ENCODE peak calls at places on chromosome 6, in eight cellular contexts. One of them, this sample, is unnamed.

GRCh38 chr6:42390228-42390934 is 61.3 kb downstream of the TRERF1 start:
- DNase-seq in GM20000: peak
- DNase-seq in hepatocyte: no peak
- DNase-seq in upper lobe of right lung: no peak
- DNase-seq in astrocyte: no peak
- DNase-seq in body of pancreas: no peak
- DNase-seq in A549: no peak
- DNase-seq in WTC11: no peak
- DNase-seq in this sample: no peak

GRCh38 chr6:40389176-40389767 is 197.9 kb downstream of the LRFN2 start:
- DNase-seq in GM20000: no peak
- DNase-seq in hepatocyte: no peak
- DNase-seq in upper lobe of right lung: no peak
- DNase-seq in astrocyte: no peak
- DNase-seq in body of pancreas: no peak
- DNase-seq in A549: no peak
- DNase-seq in WTC11: no peak
- DNase-seq in this sample: no peak

GRCh38 chr6:45728674-45729073 is 287.0 kb downstream of the CLIC5 start:
- DNase-seq in GM20000: no peak
- DNase-seq in hepatocyte: no peak
- DNase-seq in upper lobe of right lung: no peak
- DNase-seq in astrocyte: peak
- DNase-seq in body of pancreas: no peak
- DNase-seq in A549: no peak
- DNase-seq in WTC11: no peak
- DNase-seq in this sample: no peak

GRCh38 chr6:108804976-108805375 is 43.2 kb upstream of the ARMC2 start:
- DNase-seq in GM20000: no peak
- DNase-seq in hepatocyte: no peak
- DNase-seq in upper lobe of right lung: no peak
- DNase-seq in astrocyte: no peak
- DNase-seq in body of pancreas: no peak
- DNase-seq in A549: no peak
- DNase-seq in WTC11: no peak
- DNase-seq in this sample: no peak

GRCh38 chr6:13071946-13072345 is 256.4 kb downstream of the TBC1D7 start:
- DNase-seq in GM20000: no peak
- DNase-seq in hepatocyte: no peak
- DNase-seq in upper lobe of right lung: no peak
- DNase-seq in astrocyte: no peak
- DNase-seq in body of pancreas: no peak
- DNase-seq in A549: no peak
- DNase-seq in WTC11: no peak
- DNase-seq in this sample: no peak

GRCh38 chr6:148514091-148514850 is 171.6 kb downstream of the SASH1 start:
- DNase-seq in GM20000: no peak
- DNase-seq in hepatocyte: no peak
- DNase-seq in upper lobe of right lung: no peak
- DNase-seq in astrocyte: no peak
- DNase-seq in body of pancreas: no peak
- DNase-seq in A549: no peak
- DNase-seq in WTC11: no peak
- DNase-seq in this sample: no peak

GRCh38 chr6:140979642-140980091 is 1153.1 kb upstream of the GJE1 start:
- DNase-seq in GM20000: no peak
- DNase-seq in hepatocyte: peak
- DNase-seq in upper lobe of right lung: no peak
- DNase-seq in astrocyte: peak
- DNase-seq in body of pancreas: peak
- DNase-seq in A549: no peak
- DNase-seq in WTC11: no peak
- DNase-seq in this sample: no peak

GRCh38 chr6:19587238-19587942 is 249.8 kb upstream of the ID4 start:
- DNase-seq in GM20000: no peak
- DNase-seq in hepatocyte: no peak
- DNase-seq in upper lobe of right lung: no peak
- DNase-seq in astrocyte: no peak
- DNase-seq in body of pancreas: no peak
- DNase-seq in A549: no peak
- DNase-seq in WTC11: no peak
- DNase-seq in this sample: no peak

GRCh38 chr6:9095671-9096260 is 660.4 kb upstream of the SLC35B3 start:
- DNase-seq in GM20000: no peak
- DNase-seq in hepatocyte: no peak
- DNase-seq in upper lobe of right lung: no peak
- DNase-seq in astrocyte: no peak
- DNase-seq in body of pancreas: no peak
- DNase-seq in A549: no peak
- DNase-seq in WTC11: no peak
- DNase-seq in this sample: no peak

GRCh38 chr6:43246301-43247114 is 3.2 kb downstream of the TTBK1 start:
- DNase-seq in GM20000: peak
- DNase-seq in hepatocyte: peak
- DNase-seq in upper lobe of right lung: peak
- DNase-seq in astrocyte: no peak
- DNase-seq in body of pancreas: peak
- DNase-seq in A549: no peak
- DNase-seq in WTC11: peak
- DNase-seq in this sample: peak

GRCh38 chr6:138824482-138825134 is 28.7 kb downstream of the ECT2L start:
- DNase-seq in GM20000: no peak
- DNase-seq in hepatocyte: no peak
- DNase-seq in upper lobe of right lung: no peak
- DNase-seq in astrocyte: peak
- DNase-seq in body of pancreas: no peak
- DNase-seq in A549: no peak
- DNase-seq in WTC11: no peak
- DNase-seq in this sample: no peak

GRCh38 chr6:78513856-78514255 is 353.5 kb upstream of the IRAK1BP1 start:
- DNase-seq in GM20000: peak
- DNase-seq in hepatocyte: no peak
- DNase-seq in upper lobe of right lung: no peak
- DNase-seq in astrocyte: no peak
- DNase-seq in body of pancreas: no peak
- DNase-seq in A549: no peak
- DNase-seq in WTC11: no peak
- DNase-seq in this sample: no peak

GRCh38 chr6:138454976-138455706 is 44.2 kb downstream of the NHSL1 start:
- DNase-seq in GM20000: no peak
- DNase-seq in hepatocyte: no peak
- DNase-seq in upper lobe of right lung: peak
- DNase-seq in astrocyte: peak
- DNase-seq in body of pancreas: peak
- DNase-seq in A549: peak
- DNase-seq in WTC11: peak
- DNase-seq in this sample: no peak

GRCh38 chr6:27894839-27895762 is 17.1 kb downstream of the OR2B2 start:
- DNase-seq in GM20000: peak
- DNase-seq in hepatocyte: peak
- DNase-seq in upper lobe of right lung: no peak
- DNase-seq in astrocyte: peak
- DNase-seq in body of pancreas: peak
- DNase-seq in A549: peak
- DNase-seq in WTC11: no peak
- DNase-seq in this sample: peak

GRCh38 chr6:16318538-16318937 is 80.2 kb downstream of the GMPR start:
- DNase-seq in GM20000: no peak
- DNase-seq in hepatocyte: no peak
- DNase-seq in upper lobe of right lung: no peak
- DNase-seq in astrocyte: peak
- DNase-seq in body of pancreas: no peak
- DNase-seq in A549: no peak
- DNase-seq in WTC11: no peak
- DNase-seq in this sample: no peak

GRCh38 chr6:162032620-162033019 is 694.9 kb downstream of the PRKN start:
- DNase-seq in GM20000: no peak
- DNase-seq in hepatocyte: no peak
- DNase-seq in upper lobe of right lung: no peak
- DNase-seq in astrocyte: peak
- DNase-seq in body of pancreas: no peak
- DNase-seq in A549: no peak
- DNase-seq in WTC11: no peak
- DNase-seq in this sample: no peak

GRCh38 chr6:47952640-47953039 is 158.4 kb downstream of the PTCHD4 start:
- DNase-seq in GM20000: no peak
- DNase-seq in hepatocyte: no peak
- DNase-seq in upper lobe of right lung: no peak
- DNase-seq in astrocyte: no peak
- DNase-seq in body of pancreas: no peak
- DNase-seq in A549: no peak
- DNase-seq in WTC11: no peak
- DNase-seq in this sample: no peak

GRCh38 chr6:91626935-91627334 is 1040.1 kb upstream of the MAP3K7 start:
- DNase-seq in GM20000: no peak
- DNase-seq in hepatocyte: no peak
- DNase-seq in upper lobe of right lung: no peak
- DNase-seq in astrocyte: peak
- DNase-seq in body of pancreas: no peak
- DNase-seq in A549: no peak
- DNase-seq in WTC11: no peak
- DNase-seq in this sample: peak

GRCh38 chr6:5112065-5112799 is 27.1 kb downstream of the PPP1R3G start:
- DNase-seq in GM20000: no peak
- DNase-seq in hepatocyte: no peak
- DNase-seq in upper lobe of right lung: no peak
- DNase-seq in astrocyte: peak
- DNase-seq in body of pancreas: no peak
- DNase-seq in A549: peak
- DNase-seq in WTC11: no peak
- DNase-seq in this sample: no peak

GRCh38 chr6:116945809-116946208 is 68.8 kb downstream of the RFX6 start:
- DNase-seq in GM20000: no peak
- DNase-seq in hepatocyte: peak
- DNase-seq in upper lobe of right lung: no peak
- DNase-seq in astrocyte: peak
- DNase-seq in body of pancreas: no peak
- DNase-seq in A549: no peak
- DNase-seq in WTC11: no peak
- DNase-seq in this sample: peak

GRCh38 chr6:61538765-61539164 is 747.3 kb downstream of the KHDRBS2 start:
- DNase-seq in GM20000: no peak
- DNase-seq in hepatocyte: no peak
- DNase-seq in upper lobe of right lung: no peak
- DNase-seq in astrocyte: no peak
- DNase-seq in body of pancreas: no peak
- DNase-seq in A549: no peak
- DNase-seq in WTC11: no peak
- DNase-seq in this sample: no peak

GRCh38 chr6:89007209-89008001 is 44.0 kb upstream of the RNGTT start:
- DNase-seq in GM20000: no peak
- DNase-seq in hepatocyte: peak
- DNase-seq in upper lobe of right lung: no peak
- DNase-seq in astrocyte: no peak
- DNase-seq in body of pancreas: no peak
- DNase-seq in A549: no peak
- DNase-seq in WTC11: no peak
- DNase-seq in this sample: no peak

DNA sequence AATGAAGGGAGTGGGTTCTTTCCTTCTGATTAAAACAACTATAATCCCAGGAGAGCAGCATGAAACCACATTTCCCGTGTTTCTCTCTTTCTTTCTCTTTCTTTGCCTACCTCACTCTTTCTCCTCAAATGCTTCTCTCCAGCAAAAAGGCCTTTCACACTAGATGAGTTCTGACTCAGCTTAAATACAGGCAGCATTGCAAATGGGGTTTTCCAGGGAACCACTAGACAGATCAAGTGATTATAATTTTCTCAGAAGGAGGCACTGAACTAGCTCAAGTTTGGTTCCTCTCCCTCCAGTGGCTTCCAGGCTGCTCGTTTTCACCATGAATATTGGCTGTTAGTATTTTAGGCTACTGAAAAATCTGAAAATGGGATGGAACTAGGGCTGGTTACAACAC is 260.1 kb downstream of the MMUT start:
- DNase-seq in GM20000: no peak
- DNase-seq in hepatocyte: no peak
- DNase-seq in upper lobe of right lung: no peak
- DNase-seq in astrocyte: no peak
- DNase-seq in body of pancreas: no peak
- DNase-seq in A549: no peak
- DNase-seq in WTC11: no peak
- DNase-seq in this sample: no peak
- TF ChIP-seq CTCF in GM20000: no peak
- TF ChIP-seq CTCF in hepatocyte: no peak
- TF ChIP-seq CTCF in upper lobe of right lung: no peak
- TF ChIP-seq CTCF in astrocyte: no peak
- TF ChIP-seq CTCF in body of pancreas: no peak
- TF ChIP-seq CTCF in A549: no peak
- TF ChIP-seq CTCF in WTC11: no peak
- TF ChIP-seq CTCF in this sample: no peak

GRCh38 chr6:62891065-62891647 is 320.1 kb upstream of the FKBP1C start:
- DNase-seq in GM20000: peak
- DNase-seq in hepatocyte: peak
- DNase-seq in upper lobe of right lung: no peak
- DNase-seq in astrocyte: no peak
- DNase-seq in body of pancreas: no peak
- DNase-seq in A549: peak
- DNase-seq in WTC11: no peak
- DNase-seq in this sample: peak
- TF ChIP-seq CTCF in GM20000: no peak
- TF ChIP-seq CTCF in hepatocyte: peak
- TF ChIP-seq CTCF in upper lobe of right lung: peak
- TF ChIP-seq CTCF in astrocyte: peak
- TF ChIP-seq CTCF in body of pancreas: peak
- TF ChIP-seq CTCF in A549: peak
- TF ChIP-seq CTCF in WTC11: peak
- TF ChIP-seq CTCF in this sample: peak

DNA sequence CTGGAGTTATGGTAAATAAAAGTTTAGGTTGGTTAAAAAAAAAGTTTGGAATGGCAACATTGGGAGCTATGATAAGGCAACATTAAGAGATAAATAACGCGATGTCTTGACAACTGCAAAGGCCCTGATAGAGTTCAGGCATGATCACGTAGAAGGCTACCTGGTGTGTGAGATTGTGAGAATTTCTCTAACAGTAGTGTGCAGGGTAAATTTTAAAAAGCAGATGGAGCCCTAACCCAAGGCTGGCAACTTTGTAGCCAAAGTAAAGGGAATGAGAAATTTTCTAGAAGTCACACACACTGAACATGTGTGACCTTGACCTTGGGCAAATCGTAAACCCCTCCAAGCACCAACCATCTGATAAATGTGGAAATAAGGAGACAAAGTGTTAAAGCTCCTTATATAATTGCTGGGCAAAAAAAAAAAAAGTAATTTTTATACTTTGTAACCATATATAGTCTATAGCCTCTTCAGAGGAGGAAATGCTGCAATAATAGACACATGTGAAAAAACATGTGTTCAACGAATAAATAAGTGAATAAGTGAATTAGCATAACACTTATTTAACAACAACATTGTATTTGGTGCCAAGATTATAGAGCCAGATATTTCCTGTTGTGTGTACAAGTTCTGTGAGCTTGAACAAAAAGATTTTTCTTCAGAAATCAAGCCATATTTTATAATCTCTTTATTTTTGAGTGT is 18.2 kb downstream of the KCNQ5 start:
- DNase-seq in GM20000: no peak
- DNase-seq in hepatocyte: no peak
- DNase-seq in upper lobe of right lung: no peak
- DNase-seq in astrocyte: no peak
- DNase-seq in body of pancreas: no peak
- DNase-seq in A549: no peak
- DNase-seq in WTC11: no peak
- DNase-seq in this sample: no peak
- TF ChIP-seq CTCF in GM20000: no peak
- TF ChIP-seq CTCF in hepatocyte: no peak
- TF ChIP-seq CTCF in upper lobe of right lung: no peak
- TF ChIP-seq CTCF in astrocyte: no peak
- TF ChIP-seq CTCF in body of pancreas: no peak
- TF ChIP-seq CTCF in A549: no peak
- TF ChIP-seq CTCF in WTC11: no peak
- TF ChIP-seq CTCF in this sample: no peak

GRCh38 chr6:36124881-36125280 is 5.4 kb upstream of the MAPK13 start:
- DNase-seq in GM20000: no peak
- DNase-seq in hepatocyte: no peak
- DNase-seq in upper lobe of right lung: peak
- DNase-seq in astrocyte: no peak
- DNase-seq in body of pancreas: peak
- DNase-seq in A549: no peak
- DNase-seq in WTC11: no peak
- DNase-seq in this sample: no peak
- TF ChIP-seq CTCF in GM20000: no peak
- TF ChIP-seq CTCF in hepatocyte: no peak
- TF ChIP-seq CTCF in upper lobe of right lung: no peak
- TF ChIP-seq CTCF in astrocyte: no peak
- TF ChIP-seq CTCF in body of pancreas: no peak
- TF ChIP-seq CTCF in A549: no peak
- TF ChIP-seq CTCF in WTC11: no peak
- TF ChIP-seq CTCF in this sample: no peak

This sample was measured in LNCaP clone FGC.